ENCODE peak calls at places on chromosome 9, in four cellular contexts. One of them, this sample, is unnamed.

GRCh38 chr9:110555551-110555950 is 24.0 kb downstream of the SVEP1 start:
- DNase-seq in GM04503: no peak
- DNase-seq in astrocyte of the cerebellum: no peak
- DNase-seq in NCI-H1105: no peak
- DNase-seq in this sample: no peak

GRCh38 chr9:113599647-113600476 is 136.3 kb downstream of the RGS3 start:
- DNase-seq in GM04503: peak; percentile 78
- DNase-seq in astrocyte of the cerebellum: peak; percentile 77
- DNase-seq in NCI-H1105: no peak
- DNase-seq in this sample: peak; percentile 94

GRCh38 chr9:2570615-2571479 is 50.7 kb upstream of the VLDLR start:
- DNase-seq in GM04503: peak; percentile 11
- DNase-seq in astrocyte of the cerebellum: peak; percentile 48
- DNase-seq in NCI-H1105: peak; percentile 73
- DNase-seq in this sample: peak; percentile 16

GRCh38 chr9:132728071-132728470 is 57.8 kb downstream of the GTF3C4 start:
- DNase-seq in GM04503: no peak
- DNase-seq in astrocyte of the cerebellum: no peak
- DNase-seq in NCI-H1105: no peak
- DNase-seq in this sample: no peak

GRCh38 chr9:98916660-98917059 is 27.0 kb upstream of the COL15A1 start:
- DNase-seq in GM04503: no peak
- DNase-seq in astrocyte of the cerebellum: peak; percentile 53
- DNase-seq in NCI-H1105: no peak
- DNase-seq in this sample: no peak

GRCh38 chr9:35518212-35518917 is 28.5 kb downstream of the RUSC2 start:
- DNase-seq in GM04503: peak; percentile 94
- DNase-seq in astrocyte of the cerebellum: peak; percentile 75
- DNase-seq in NCI-H1105: no peak
- DNase-seq in this sample: peak; percentile 69

GRCh38 chr9:70884276-70884675 is 237.1 kb downstream of the TRPM3 start:
- DNase-seq in GM04503: no peak
- DNase-seq in astrocyte of the cerebellum: no peak
- DNase-seq in NCI-H1105: no peak
- DNase-seq in this sample: no peak

GRCh38 chr9:131837316-131837715 is 97.4 kb upstream of the RAPGEF1 start:
- DNase-seq in GM04503: no peak
- DNase-seq in astrocyte of the cerebellum: no peak
- DNase-seq in NCI-H1105: no peak
- DNase-seq in this sample: no peak

GRCh38 chr9:7780261-7780988 is 19.2 kb downstream of the DMAC1 start:
- DNase-seq in GM04503: peak; percentile 50
- DNase-seq in astrocyte of the cerebellum: peak; percentile 31
- DNase-seq in NCI-H1105: no peak
- DNase-seq in this sample: no peak

GRCh38 chr9:134243778-134244467 is 79.6 kb upstream of the RNU6ATAC start:
- DNase-seq in GM04503: no peak
- DNase-seq in astrocyte of the cerebellum: no peak
- DNase-seq in NCI-H1105: no peak
- DNase-seq in this sample: no peak

This sample was measured in HFF-Myc.